ENCODE peak calls at places on chromosomes 11 and 22, in eight cellular contexts. H is heart right ventricle, S is GM12878, K is PC-3, X is lower lobe of right lung, U is aorta, L is mucosa of descending colon, T is psoas muscle. B is an unnamed sample.

GRCh38 chr22:42754658-42755057 is 34.0 kb upstream of the A4GALT start:
- ATAC-seq in U (peak; percentile 17), S (no peak), K (peak; percentile 45), X (peak; percentile 55), L (no peak), H (no peak), T (no peak), B (peak; percentile 35)

GRCh38 chr11:9969068-9969467 is 305.2 kb downstream of the SWAP70 start:
- ATAC-seq in L (no peak), T (no peak), X (no peak), K (no peak), U (no peak), S (no peak), H (no peak), B (no peak)

GRCh38 chr11:100612766-100613165 is 74.3 kb upstream of the ARHGAP42 start:
- ATAC-seq in X (no peak), S (peak; percentile 91), K (no peak), L (no peak), T (no peak), U (no peak), H (no peak), B (no peak)

GRCh38 chr11:5343474-5344335 is at the start of gene OR51B5:
- ATAC-seq in U (no peak), S (peak; percentile 61), X (no peak), L (no peak), K (no peak), T (no peak), H (no peak), B (no peak)

GRCh38 chr11:74634537-74634936 is 42.2 kb downstream of the POLD3 start:
- ATAC-seq in X (peak; percentile 76), T (peak; percentile 83), K (peak; percentile 84), L (peak; percentile 76), S (no peak), U (no peak), H (no peak), B (peak; percentile 28)

GRCh38 chr11:61814958-61815789 is 1.6 kb downstream of the FADS1 start:
- ATAC-seq in S (peak; percentile 83), H (peak; percentile 96), T (peak; percentile 91), L (peak; percentile 82), K (peak; percentile 74), X (peak; percentile 95), U (peak; percentile 98), B (peak; percentile 93)

GRCh38 chr22:42627981-42628380 is 12.4 kb downstream of the ATP5MGL start:
- ATAC-seq in X (no peak), H (no peak), U (no peak), K (no peak), L (no peak), T (no peak), S (no peak), B (no peak)

GRCh38 chr11:57207160-57207559 is 25.4 kb downstream of the LRRC55 start:
- ATAC-seq in K (no peak), T (no peak), S (no peak), X (no peak), L (no peak), U (no peak), H (no peak), B (no peak)

GRCh38 chr22:29031236-29031982 is 30.2 kb downstream of the C22orf31 start:
- ATAC-seq in T (peak; percentile 91), H (peak; percentile 86), K (peak; percentile 75), X (peak; percentile 85), L (peak; percentile 59), S (peak; percentile 69), U (peak; percentile 92), B (peak; percentile 91)

GRCh38 chr22:37109242-37109917 is at the start of gene TMPRSS6:
- ATAC-seq in T (no peak), H (no peak), L (peak; percentile 22), S (no peak), U (no peak), K (no peak), X (peak; percentile 29), B (no peak)

GRCh38 chr11:64834031-64834722 is 10.3 kb downstream of the CDC42BPG start:
- ATAC-seq in T (no peak), H (no peak), U (no peak), S (no peak), L (no peak), K (no peak), X (no peak), B (no peak)

GRCh38 chr11:83284501-83285051 is 1.6 kb downstream of the CCDC90B start:
- ATAC-seq in S (no peak), U (no peak), K (no peak), L (no peak), T (no peak), X (no peak), H (no peak), B (no peak)

GRCh38 chr11:47616726-47617416 is 22.7 kb upstream of the C1QTNF4 start:
- ATAC-seq in H (peak; percentile 59), S (peak; percentile 78), T (peak; percentile 60), X (peak; percentile 52), K (peak; percentile 70), U (peak; percentile 85), L (peak; percentile 48), B (peak; percentile 73)

GRCh38 chr22:22855617-22856308 is 31.9 kb upstream of the IGLL5 start:
- ATAC-seq in T (no peak), X (no peak), L (peak; percentile 62), S (peak; percentile 95), H (no peak), U (no peak), K (peak; percentile 59), B (no peak)

GRCh38 chr22:19959043-19959586 is 17.5 kb upstream of the TXNRD2 start:
- ATAC-seq in H (peak; percentile 45), T (peak; percentile 15), L (peak; percentile 40), S (no peak), U (peak; percentile 85), K (no peak), X (peak; percentile 66), B (peak; percentile 82)

DNA sequence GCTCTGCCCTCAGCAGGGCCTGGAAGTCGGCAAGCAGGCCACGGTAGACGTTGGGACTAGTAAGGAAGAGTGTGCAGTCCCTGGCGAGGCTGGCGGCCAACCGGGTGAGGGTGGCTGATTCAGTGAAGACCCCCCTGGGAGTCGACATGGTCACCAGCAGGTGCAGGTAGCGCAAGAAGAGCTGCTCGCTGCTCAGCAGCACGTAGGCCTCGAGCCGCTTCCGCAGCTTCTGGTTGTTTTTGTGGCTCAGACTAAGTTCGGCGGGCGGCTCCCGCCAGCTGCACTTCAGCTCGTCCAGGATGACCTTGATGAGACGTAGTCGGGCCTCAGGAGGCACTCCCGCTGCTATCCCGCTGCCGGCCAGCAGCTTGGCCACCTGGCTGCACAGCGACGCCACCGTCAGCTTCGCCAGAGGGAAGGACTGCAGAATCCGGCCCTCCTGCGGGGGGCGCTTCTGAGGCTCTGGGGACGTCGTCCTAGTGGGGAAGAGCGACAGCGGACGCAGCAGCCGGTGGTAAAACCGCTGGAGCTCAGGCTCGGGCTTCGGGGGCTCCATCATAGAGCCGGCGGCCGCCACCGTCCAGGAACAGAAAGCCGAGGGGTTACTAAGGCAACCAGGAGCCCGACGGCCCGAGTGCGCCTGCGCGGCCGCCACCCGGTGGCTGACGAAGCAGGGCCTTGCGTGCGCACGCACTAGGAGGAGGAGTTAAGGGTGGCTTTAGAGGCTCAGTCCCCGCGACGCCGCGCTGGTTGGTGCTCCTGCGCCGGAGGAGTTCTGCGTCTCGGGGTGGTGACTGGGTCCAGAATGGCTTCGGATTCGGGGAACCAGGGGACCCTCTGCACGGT is at the start of the genes CCDC87 and CCS:
- ATAC-seq in U (peak; percentile 98), K (peak; percentile 99), T (peak; percentile 99), S (peak; percentile 98), H (peak; percentile 97), L (peak; percentile 98), X (peak; percentile 99), B (peak; percentile 98)
- H3K9me3 ChIP-seq in U (no peaks in the 10 kb centered on the region), K (no peaks in the 10 kb centered on the region), T (no peaks in the 10 kb centered on the region), S (no peaks in the 10 kb centered on the region), H (no peaks in the 10 kb centered on the region), L (no peaks in the 10 kb centered on the region), X (no peaks in the 10 kb centered on the region), B (no peaks in the 10 kb centered on the region)

DNA sequence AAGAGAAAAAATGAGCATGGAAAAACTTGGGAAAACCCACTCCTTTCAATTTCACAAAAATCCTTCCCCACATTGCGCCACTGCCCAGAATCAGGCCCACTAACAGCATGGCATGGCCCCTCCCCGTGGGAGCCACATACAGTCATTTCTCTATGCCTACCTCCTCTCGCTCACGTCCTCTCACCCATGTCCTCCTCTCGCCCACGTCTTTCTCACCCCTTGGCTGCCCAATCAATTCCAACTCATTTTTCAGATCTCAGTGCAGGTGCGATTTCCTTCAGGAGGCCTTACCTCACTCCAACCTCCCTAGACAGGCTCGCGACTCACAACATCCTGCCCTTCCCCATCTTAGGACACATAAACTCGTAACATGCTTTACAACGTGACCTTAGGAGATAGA is 229.2 kb downstream of the CADM1 start:
- ATAC-seq in U (no peak), S (no peak), X (no peak), H (no peak), T (no peak), K (no peak), L (no peak), B (no peak)
- H3K4me3 ChIP-seq in U (no peak overlapping the region), S (no peak overlapping the region), X (no peak overlapping the region), H (no peak overlapping the region), T (no peak overlapping the region), K (no peak overlapping the region), L (no peak overlapping the region), B (no peak overlapping the region)

GRCh38 chr22:17802822-17803221 is 28.6 kb upstream of the BID start:
- ATAC-seq in L (no peak), H (no peak), U (no peak), K (no peak), T (no peak), X (no peak), S (no peak), B (no peak)

GRCh38 chr22:17803871-17804270 is 29.6 kb upstream of the BID start:
- ATAC-seq in K (no peak), U (no peak), X (no peak), H (no peak), L (no peak), T (no peak), S (no peak), B (no peak)

GRCh38 chr22:17804331-17805080 is 30.2 kb upstream of the BID start:
- ATAC-seq in U (no peak), X (no peak), H (no peak), S (no peak), L (no peak), T (no peak), K (no peak), B (no peak)

GRCh38 chr22:17806437-17806836 is 32.2 kb upstream of the BID start:
- ATAC-seq in K (no peak), L (no peak), S (no peak), H (no peak), T (no peak), U (no peak), X (no peak), B (no peak)

DNA sequence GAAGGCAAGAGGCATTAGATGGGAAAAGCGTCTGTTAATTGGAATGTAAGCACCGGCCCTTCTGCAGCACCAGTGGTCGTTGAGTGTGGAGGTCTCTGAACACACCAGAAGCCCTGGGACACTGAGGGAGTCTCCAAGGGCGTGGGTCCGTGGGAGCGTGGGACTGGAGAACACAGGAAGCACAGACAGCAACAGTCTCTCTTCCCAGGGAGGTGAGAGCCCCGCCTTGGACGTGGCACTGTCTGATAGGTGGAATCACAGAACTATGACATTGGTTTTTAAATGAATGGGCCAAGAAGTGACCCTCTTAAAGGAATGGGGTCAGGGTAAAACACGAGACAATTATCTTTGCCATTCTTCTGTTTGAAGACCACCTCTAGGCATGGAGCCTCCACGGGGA is 28.1 kb upstream of the BID start:
- ATAC-seq in U (no peak), X (no peak), H (no peak), T (no peak), K (no peak), S (no peak), L (no peak), B (no peak)
- H3K4me1 ChIP-seq in U (no peaks in the 10 kb centered on the region), X (peaks cover under 1% of the 10 kb centered on the region), H (peaks cover 3% of the 10 kb centered on the region), T (peaks cover 8% of the 10 kb centered on the region), K (no peaks in the 10 kb centered on the region), S (peaks cover 46% of the 10 kb centered on the region), L (no peaks in the 10 kb centered on the region), B (no peaks in the 10 kb centered on the region)

GRCh38 chr22:16563555-16564520 is 28.8 kb downstream of the CCT8L2 start:
- ATAC-seq in T (no peak), K (no peak), X (no peak), S (no peak), H (no peak), L (no peak), U (no peak), B (no peak)
- H3K9me3 ChIP-seq in T (no peaks in the 10 kb centered on the region), K (no peaks in the 10 kb centered on the region), X (no peaks in the 10 kb centered on the region), S (no peaks in the 10 kb centered on the region), H (no peaks in the 10 kb centered on the region), L (peaks cover 10% of the 10 kb centered on the region), U (no peaks in the 10 kb centered on the region), B (no peaks in the 10 kb centered on the region)

B was measured in gastroesophageal sphincter.